ENCODE peak calls at places on chromosomes 5 and 9, in seven cellular contexts. O is GM23338, N is GM10248, S is Peyer's patch, X is tibial artery, Q is GM13976, Z is esophagus squamous epithelium. I is an unnamed sample.

GRCh38 chr9:108272350-108272899 is 583.4 kb downstream of the ACTL7B start:
- DNase-seq in X (no peak), O (peak), N (peak), Z (no peak), S (peak), Q (no peak), I (no peak)

GRCh38 chr9:133664651-133665050 is 28.5 kb downstream of the DBH start:
- DNase-seq in X (no peak), Q (no peak), Z (no peak), O (no peak), S (no peak), N (no peak), I (no peak)

GRCh38 chr5:164052536-164053090 is 547.2 kb downstream of the MAT2B start:
- DNase-seq in O (no peak), Q (no peak), X (no peak), Z (no peak), N (no peak), S (no peak), I (no peak)

GRCh38 chr9:27003406-27004147 is 1.9 kb downstream of the LRRC19 start:
- DNase-seq in N (no peak), S (no peak), Q (no peak), X (no peak), Z (no peak), O (no peak), I (no peak)

GRCh38 chr9:123614503-123615258 is 258.7 kb downstream of the CRB2 start:
- DNase-seq in N (no peak), Q (no peak), S (no peak), O (no peak), Z (no peak), X (no peak), I (no peak)

GRCh38 chr9:83405674-83406255 is 132.4 kb downstream of the FRMD3 start:
- DNase-seq in O (peak), X (no peak), S (no peak), Z (no peak), Q (no peak), N (no peak), I (no peak)

GRCh38 chr5:179137643-179138567 is 77.7 kb downstream of the ZNF354C start:
- DNase-seq in Z (no peak), X (peak), O (no peak), N (no peak), Q (no peak), S (no peak), I (no peak)

GRCh38 chr5:1564182-1564748 is 40.5 kb upstream of the LPCAT1 start:
- DNase-seq in S (no peak), X (peak), Z (no peak), Q (no peak), O (no peak), N (peak), I (no peak)

GRCh38 chr5:115179959-115180709 is 10.4 kb upstream of the TRIM36 start:
- DNase-seq in N (peak), X (peak), Z (no peak), S (no peak), O (peak), Q (peak), I (peak)

DNA sequence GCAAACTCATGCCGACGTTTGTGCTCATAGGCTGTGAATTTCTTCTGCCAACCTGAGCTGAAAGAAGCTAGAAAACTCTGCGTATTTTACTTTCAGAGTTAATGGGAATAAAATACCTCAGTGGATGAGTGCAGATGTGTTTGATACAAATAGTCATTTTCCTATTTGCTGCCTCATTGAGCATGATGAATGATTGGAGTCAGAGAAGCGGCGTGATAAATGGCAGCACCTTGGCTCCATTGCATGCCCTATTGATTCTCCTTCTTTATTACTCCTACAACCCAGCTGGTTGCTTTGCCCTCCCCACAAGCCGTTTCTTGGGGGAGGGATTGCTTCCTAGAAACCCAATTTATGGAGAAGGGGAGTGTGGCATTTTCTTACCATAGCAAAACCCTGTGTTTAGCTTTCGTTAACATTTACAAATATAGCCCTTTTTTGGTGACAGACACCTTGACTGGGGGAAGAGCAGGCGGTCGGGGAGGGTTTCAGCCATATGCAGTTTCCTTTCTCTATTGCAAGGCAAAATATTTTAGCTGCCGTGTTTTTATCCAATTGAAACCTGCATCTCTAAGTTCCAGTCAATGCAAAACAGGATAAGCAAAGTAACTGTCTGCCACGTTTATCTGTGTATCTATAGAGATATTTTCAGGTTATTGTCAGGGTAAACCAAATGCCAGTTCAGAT is 93.1 kb upstream of the TBCA start:
- DNase-seq in X (no peak), O (no peak), Q (no peak), S (no peak), N (no peak), Z (no peak), I (no peak)
- TF ChIP-seq CTCF in X (no peak), O (no peak), Q (no peak), S (no peak), N (no peak), Z (no peak), I (no peak)

GRCh38 chr5:140145818-140146522 is 20.2 kb downstream of the IGIP start:
- DNase-seq in X (peak), Z (no peak), O (peak), S (peak), Q (peak), N (peak), I (peak)
- TF ChIP-seq CTCF in X (peak), Z (peak), O (peak), S (peak), Q (peak), N (peak), I (peak)

DNA sequence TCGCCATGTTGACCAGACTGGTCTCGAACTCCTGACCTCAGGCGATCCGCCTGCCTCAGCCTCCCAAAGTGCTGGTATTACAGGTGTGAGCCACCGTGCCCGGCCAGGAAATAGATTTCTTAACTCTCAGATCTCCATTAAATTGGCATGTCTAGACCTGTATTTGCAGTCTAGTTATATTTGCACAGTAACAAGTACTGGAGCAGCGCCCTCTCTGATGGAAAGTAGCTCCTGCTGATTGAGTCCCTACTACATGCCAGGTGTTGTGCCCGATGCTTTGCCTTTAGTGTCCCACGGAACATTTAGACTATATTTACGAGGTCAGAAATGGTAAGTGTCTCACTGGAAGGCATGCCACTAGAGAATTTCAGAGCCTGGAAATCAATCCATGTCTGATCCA is 15.8 kb upstream of the TMED9 start:
- DNase-seq in Z (no peak), S (no peak), O (no peak), Q (no peak), X (no peak), N (no peak), I (no peak)
- TF ChIP-seq CTCF in Z (no peak), S (no peak), O (no peak), Q (no peak), X (no peak), N (no peak), I (no peak)

GRCh38 chr5:125394661-125395280 is 648.3 kb upstream of the ZNF608 start:
- DNase-seq in S (no peak), O (no peak), X (no peak), Z (no peak), Q (no peak), N (no peak), I (no peak)
- TF ChIP-seq CTCF in S (no peak), O (no peak), X (no peak), Z (no peak), Q (no peak), N (no peak), I (no peak)

GRCh38 chr5:58187473-58188286 is 272.2 kb downstream of the PLK2 start:
- DNase-seq in N (no peak), Z (no peak), O (no peak), S (no peak), Q (no peak), X (no peak), I (no peak)

GRCh38 chr5:58185397-58186195 is 274.3 kb downstream of the PLK2 start:
- DNase-seq in Z (no peak), S (no peak), O (no peak), Q (no peak), X (no peak), N (no peak), I (no peak)

GRCh38 chr5:58184910-58185309 is 275.0 kb downstream of the PLK2 start:
- DNase-seq in Q (no peak), X (no peak), S (no peak), N (no peak), O (no peak), Z (no peak), I (no peak)

GRCh38 chr5:58191451-58191850 is 268.4 kb downstream of the PLK2 start:
- DNase-seq in X (no peak), Z (no peak), O (no peak), S (no peak), Q (no peak), N (no peak), I (no peak)

DNA sequence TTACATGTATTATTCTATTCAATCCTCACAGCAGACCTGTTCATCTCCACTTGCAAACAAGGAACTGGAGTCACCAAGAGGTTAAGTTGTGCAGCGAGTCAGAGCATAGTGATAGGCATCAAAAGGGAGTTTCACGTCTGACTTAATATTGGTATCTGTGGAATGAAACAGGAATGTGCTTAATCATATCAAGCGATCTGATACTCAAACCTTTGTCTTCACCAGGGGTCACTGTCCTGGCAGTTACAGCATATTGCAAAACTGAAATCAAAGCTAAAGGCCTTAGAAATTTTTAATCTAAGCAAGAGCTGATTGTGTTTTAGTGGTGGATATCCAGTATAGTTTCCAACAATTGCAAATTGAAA is 271.6 kb downstream of the PLK2 start:
- DNase-seq in X (no peak), S (no peak), Q (no peak), Z (no peak), N (no peak), O (peak), I (no peak)
- TF ChIP-seq CTCF in X (no peak), S (no peak), Q (no peak), Z (no peak), N (no peak), O (no peak), I (no peak)